ENCODE peak calls at places on chromosomes 13 and 19, in eight cellular contexts. V is transverse colon, I is A673, A is NB4, B is neural progenitor cell, R is activated B cell treated with CpG ODN at 0.5 μM for 24 hours, F is foreskin fibroblast, S is fibroblast of pulmonary artery. L is an unnamed sample.

GRCh38 chr19:48950830-48951519 is 3.7 kb upstream of the BAX start:
- DNase-seq in V (no peak), S (no peak), R (no peak), F (no peak), B (no peak), I (no peak), A (no peak), L (no peak)

GRCh38 chr13:40664100-40665060 is 2.1 kb downstream of the FOXO1 start:
- DNase-seq in R (peak), S (peak), B (peak), A (peak), I (peak), V (peak), F (peak), L (no peak)

GRCh38 chr19:16714702-16715294 is 4.8 kb upstream of the NWD1 start:
- DNase-seq in A (peak), B (peak), F (peak), S (peak), R (peak), I (peak), V (peak), L (no peak)

GRCh38 chr19:19538767-19539166 is 702 bp downstream of the CILP2 start:
- DNase-seq in A (peak), F (peak), I (no peak), B (no peak), S (no peak), V (no peak), R (no peak), L (no peak)

GRCh38 chr13:19967619-19968018 is 9.1 kb downstream of the ZMYM2 start:
- DNase-seq in A (peak), I (no peak), S (no peak), B (no peak), V (no peak), R (no peak), F (no peak), L (no peak)

GRCh38 chr13:114230117-114230516 is 4.6 kb upstream of the CDC16 start:
- DNase-seq in R (no peak), A (peak), S (no peak), B (no peak), I (no peak), V (no peak), F (peak), L (no peak)

GRCh38 chr19:49447485-49448431 is 3.9 kb downstream of the PIH1D1 start:
- DNase-seq in I (peak), A (peak), R (no peak), B (peak), V (no peak), F (peak), S (peak), L (no peak)

GRCh38 chr13:60869225-60869624 is 472.2 kb downstream of the TDRD3 start:
- DNase-seq in B (no peak), V (no peak), F (no peak), S (no peak), A (no peak), R (no peak), I (no peak), L (no peak)

GRCh38 chr19:4754248-4754647 is 30.6 kb upstream of the DPP9 start:
- DNase-seq in B (no peak), S (peak), A (peak), V (no peak), R (no peak), I (no peak), F (peak), L (peak)

GRCh38 chr19:3609779-3610719 is 3.4 kb upstream of the TBXA2R start:
- DNase-seq in S (no peak), B (no peak), R (no peak), V (no peak), I (peak), F (no peak), A (peak), L (no peak)

GRCh38 chr19:50333737-50334617 is 4.8 kb upstream of the KCNC3 start:
- DNase-seq in A (no peak), I (no peak), B (peak), F (peak), R (peak), V (peak), S (peak), L (no peak)

GRCh38 chr13:98401936-98402335 is 175.0 kb downstream of the STK24 start:
- DNase-seq in A (no peak), R (no peak), S (no peak), V (no peak), I (no peak), B (no peak), F (no peak), L (no peak)

GRCh38 chr19:8607386-8607785 is 3.1 kb downstream of the ADAMTS10 start:
- DNase-seq in A (no peak), R (no peak), F (peak), V (no peak), B (no peak), S (peak), I (no peak), L (no peak)

GRCh38 chr19:6717441-6717971 is 2.9 kb downstream of the C3 start:
- DNase-seq in A (no peak), B (no peak), R (no peak), V (no peak), F (no peak), S (peak), I (no peak), L (no peak)

GRCh38 chr19:7292352-7292949 is 1.8 kb downstream of the INSR start:
- DNase-seq in F (no peak), A (peak), S (no peak), B (no peak), R (no peak), V (no peak), I (no peak), L (no peak)

GRCh38 chr19:18634612-18635290 is 2.1 kb upstream of the KLHL26 start:
- DNase-seq in R (no peak), V (peak), F (peak), A (no peak), B (no peak), I (no peak), S (no peak), L (no peak)

GRCh38 chr19:32688315-32688714 is 3.3 kb upstream of the NUDT19 start:
- DNase-seq in I (no peak), A (peak), S (no peak), B (no peak), F (no peak), R (no peak), V (peak), L (no peak)

DNA sequence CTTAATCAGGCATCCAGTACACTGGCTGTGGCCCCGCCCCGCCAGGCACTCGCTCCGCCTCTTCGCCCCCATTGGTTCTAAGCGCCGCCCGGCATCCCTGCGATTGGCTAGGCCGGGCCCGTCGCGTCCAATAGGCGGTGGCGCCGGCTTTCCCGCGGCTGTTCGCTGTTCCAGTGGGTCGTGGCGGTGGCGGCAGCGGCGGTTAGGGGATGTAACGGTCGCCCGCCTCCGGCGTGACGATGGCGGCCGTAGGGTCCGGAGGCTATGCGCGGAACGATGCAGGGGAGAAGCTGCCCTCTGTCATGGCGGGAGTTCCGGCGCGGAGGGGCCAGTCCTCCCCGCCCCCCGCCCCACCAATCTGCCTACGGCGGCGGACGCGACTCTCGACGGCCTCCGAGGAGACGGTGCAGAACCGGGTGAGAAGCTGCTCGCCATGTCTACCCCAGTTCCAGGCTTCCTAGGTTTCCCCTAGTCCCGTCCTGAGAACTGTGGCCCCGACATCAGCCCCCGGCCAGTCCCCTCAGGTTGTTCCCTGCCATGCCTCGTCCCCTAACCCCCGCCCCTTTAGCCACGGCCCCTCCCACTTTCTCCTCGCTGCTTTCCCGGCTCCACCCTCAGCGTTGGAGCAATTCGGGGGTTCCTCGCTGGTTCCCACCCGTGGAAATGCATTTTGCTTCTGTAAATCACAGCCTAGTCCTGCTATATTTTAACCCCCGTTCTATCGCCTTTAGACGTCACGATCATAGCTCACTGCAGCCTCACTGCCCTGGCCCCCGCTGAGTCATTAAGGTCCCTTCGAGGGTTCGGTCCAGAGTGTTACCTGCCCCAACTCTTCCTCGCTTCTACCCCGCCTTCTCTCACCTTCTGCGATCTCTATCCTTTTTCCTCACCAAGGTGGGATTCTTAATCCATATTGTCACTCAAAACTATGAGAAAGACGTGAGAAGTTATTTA is at the start of gene WDR62:
- DNase-seq in B (peak), I (peak), F (peak), S (no peak), R (peak), A (peak), V (peak), L (no peak)
- TF ChIP-seq CTCF in B (no peak), I (peak), F (no peak), S (no peak), R (no peak), A (no peak), V (no peak), L (no peak)

DNA sequence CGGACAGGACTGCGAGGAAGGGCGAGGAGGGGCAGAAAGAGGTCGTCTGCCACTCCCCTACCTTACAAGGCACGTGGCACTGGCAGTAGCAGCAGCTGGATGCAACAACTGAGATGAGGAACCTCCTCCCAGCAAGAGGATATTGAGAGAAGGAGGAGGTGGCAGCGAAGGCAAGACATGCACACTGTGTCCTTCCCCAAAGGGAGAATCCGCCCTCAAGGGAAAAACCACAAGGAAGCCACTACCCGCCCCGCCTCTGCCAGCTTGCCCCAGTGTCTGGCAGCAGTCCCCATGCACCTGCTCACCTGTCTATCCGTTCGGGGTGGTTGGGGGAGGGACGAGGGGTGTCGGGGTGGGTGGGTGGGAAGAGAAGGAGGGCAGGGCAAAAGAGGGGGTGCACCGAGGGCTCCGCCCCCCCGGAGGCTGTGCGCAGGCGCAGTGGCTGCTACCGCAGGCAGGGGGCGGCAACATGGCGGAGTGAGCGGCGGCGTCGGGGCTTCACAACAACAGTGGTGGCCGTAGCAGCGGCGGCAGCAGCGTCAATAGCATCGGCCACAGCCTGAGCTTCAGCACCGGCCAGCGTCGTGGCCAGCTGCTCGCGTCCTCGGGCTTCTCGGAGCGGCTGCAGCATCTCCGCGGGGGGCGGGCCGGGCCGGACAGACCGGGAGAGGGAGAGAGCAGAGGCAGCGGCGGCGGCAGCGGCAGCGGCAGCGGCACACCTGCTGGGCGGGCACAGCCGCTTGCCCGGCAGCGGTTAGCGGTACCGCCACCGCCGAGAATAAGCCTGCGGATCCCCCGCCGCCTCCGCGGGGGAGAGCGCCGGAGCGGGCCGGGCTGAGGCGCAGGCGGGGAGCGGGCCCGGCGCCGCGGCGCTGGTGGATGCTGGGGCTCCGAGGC is at the start of gene NBEA:
- DNase-seq in B (peak), F (peak), R (peak), S (peak), I (peak), A (peak), V (peak), L (peak)
- TF ChIP-seq CTCF in B (peak), F (no peak), R (no peak), S (no peak), I (no peak), A (no peak), V (peak), L (peak)

DNA sequence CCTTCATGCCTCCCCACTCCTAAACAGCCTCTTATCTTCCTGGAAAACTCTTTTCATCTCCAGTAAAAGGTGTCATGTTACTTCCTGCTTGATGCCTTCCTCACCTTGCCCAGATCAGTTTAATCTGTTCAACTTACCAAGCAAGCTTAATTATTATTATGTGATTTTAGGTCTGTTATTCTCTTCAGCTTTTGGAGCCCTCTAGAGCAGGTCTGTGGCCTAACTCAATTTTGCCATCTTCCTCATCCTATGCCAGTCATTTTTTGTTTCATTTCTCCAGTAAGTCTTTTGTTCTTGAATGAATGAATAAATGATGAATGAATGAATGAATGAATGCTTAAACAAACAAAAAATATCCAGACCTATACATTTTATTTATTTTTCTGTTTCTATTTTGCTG is 528.3 kb downstream of the DCT start:
- DNase-seq in B (no peak), V (no peak), F (peak), S (peak), A (no peak), R (no peak), I (peak), L (no peak)
- TF ChIP-seq CTCF in B (no peak), V (no peak), F (peak), S (peak), A (no peak), R (no peak), I (peak), L (peak)

GRCh38 chr13:52356327-52356726 is 49.6 kb downstream of the THSD1 start:
- DNase-seq in R (no peak), I (no peak), B (no peak), V (no peak), A (no peak), F (peak), S (peak), L (no peak)

GRCh38 chr13:52359534-52359933 is 46.4 kb downstream of the THSD1 start:
- DNase-seq in S (peak), A (no peak), B (no peak), F (peak), V (no peak), I (no peak), R (no peak), L (no peak)

GRCh38 chr13:52361225-52361624 is 44.7 kb downstream of the THSD1 start:
- DNase-seq in I (no peak), S (no peak), R (no peak), V (no peak), B (no peak), F (no peak), A (no peak), L (no peak)
- TF ChIP-seq CTCF in I (no peak), S (no peak), R (no peak), V (no peak), B (no peak), F (no peak), A (no peak), L (no peak)

GRCh38 chr13:70098669-70099068 is 9.0 kb upstream of the ATXN8OS start:
- DNase-seq in R (no peak), V (no peak), I (peak), F (no peak), B (no peak), S (peak), A (peak), L (no peak)
- TF ChIP-seq CTCF in R (no peak), V (peak), I (peak), F (no peak), B (peak), S (peak), A (peak), L (no peak)

GRCh38 chr19:799076-799881 is 2.0 kb downstream of the PTBP1 start:
- DNase-seq in I (peak), V (peak), A (peak), R (no peak), S (peak), B (peak), F (peak), L (no peak)
- TF ChIP-seq CTCF in I (peak), V (no peak), A (no peak), R (no peak), S (peak), B (no peak), F (peak), L (peak)

DNA sequence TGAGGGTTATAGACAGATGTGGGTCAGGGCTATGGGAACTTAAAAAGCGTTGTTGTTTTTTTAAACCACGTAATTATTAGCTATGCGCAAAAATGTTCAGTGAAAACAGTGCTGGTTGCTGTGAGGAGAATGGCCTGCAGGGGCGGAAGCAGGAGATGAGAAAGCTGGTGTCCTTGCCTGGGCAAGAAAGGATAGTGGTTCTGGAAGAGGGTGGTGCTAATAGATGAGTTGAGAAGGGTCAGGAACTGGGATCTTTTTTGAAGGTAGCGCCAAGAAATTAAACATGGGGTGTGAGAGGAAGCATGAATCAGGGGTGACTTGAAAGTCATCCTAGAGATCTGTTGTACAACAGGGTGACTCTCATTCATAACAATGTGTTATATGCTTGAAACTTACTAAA is 4.8 kb upstream of the SMG9 start:
- DNase-seq in R (no peak), A (no peak), I (peak), F (peak), S (no peak), B (no peak), V (no peak), L (no peak)
- TF ChIP-seq CTCF in R (no peak), A (no peak), I (peak), F (peak), S (peak), B (peak), V (no peak), L (peak)

DNA sequence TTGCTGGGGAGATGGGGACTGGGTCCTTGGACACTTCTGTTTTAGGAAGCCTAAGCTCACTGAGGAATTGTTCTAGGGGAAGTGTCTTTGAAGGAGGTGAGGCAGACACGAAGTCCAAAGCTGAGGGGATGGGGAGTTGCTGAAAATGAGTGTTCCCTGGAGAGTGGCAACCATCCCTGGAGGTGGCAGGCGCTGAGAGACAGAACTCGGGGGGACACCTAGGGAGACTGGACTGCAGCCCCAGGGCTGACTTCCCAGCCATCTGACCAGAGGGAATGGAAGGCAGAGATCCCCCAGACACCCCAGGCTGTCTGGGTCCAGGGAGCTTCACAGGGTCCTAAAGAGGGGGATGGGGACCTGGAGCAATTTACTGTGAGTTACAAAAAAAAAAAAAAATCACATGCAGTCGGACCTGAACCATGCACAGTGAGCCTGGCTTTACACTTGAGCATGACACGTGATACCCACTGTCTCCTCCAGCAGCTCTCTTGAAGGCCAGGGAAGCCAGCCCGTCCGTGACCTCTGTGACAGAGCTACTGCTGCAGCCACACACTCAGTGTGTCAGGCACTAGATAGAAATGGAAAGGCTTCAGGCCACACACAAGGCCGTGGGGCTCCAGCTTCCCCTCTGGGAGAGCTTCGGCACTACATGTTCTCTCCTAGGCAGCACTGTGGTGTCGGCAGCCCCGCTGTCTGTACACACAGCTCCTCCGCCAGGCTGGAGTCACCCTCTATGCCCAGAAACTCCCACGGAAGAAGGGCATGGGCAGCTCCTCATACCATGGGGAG is 77.1 kb upstream of the KCTD15 start:
- DNase-seq in B (no peak), A (no peak), V (no peak), I (no peak), S (no peak), R (no peak), F (no peak), L (no peak)
- TF ChIP-seq CTCF in B (no peak), A (no peak), V (no peak), I (no peak), S (no peak), R (no peak), F (no peak), L (no peak)

DNA sequence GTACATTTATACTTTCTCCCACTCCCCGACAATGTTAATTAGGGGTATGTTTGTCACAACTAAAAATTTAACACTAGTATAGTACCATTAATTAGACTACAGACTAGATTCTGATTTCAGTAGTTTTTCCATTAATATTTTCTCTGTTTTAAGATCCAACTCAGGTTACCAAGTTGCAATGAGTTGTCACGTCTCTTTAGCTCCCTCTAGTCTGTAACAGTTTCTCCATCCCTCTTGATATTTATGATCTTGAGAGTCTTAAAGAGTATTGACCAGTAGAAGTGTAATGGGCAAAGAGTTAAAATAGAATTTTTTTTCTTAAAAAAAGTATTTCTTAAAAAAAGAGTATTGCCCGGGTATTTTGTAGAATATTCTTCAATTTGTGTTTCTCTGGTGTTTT is 598.1 kb downstream of the TBC1D4 start:
- DNase-seq in S (no peak), R (no peak), A (peak), V (no peak), F (no peak), B (no peak), I (no peak), L (no peak)
- TF ChIP-seq CTCF in S (peak), R (no peak), A (no peak), V (no peak), F (no peak), B (peak), I (peak), L (peak)

GRCh38 chr13:111076156-111077013 is 38.7 kb upstream of the ARHGEF7 start:
- DNase-seq in F (no peak), V (no peak), S (no peak), I (no peak), A (no peak), R (no peak), B (no peak), L (no peak)
- TF ChIP-seq CTCF in F (no peak), V (no peak), S (no peak), I (no peak), A (no peak), R (no peak), B (peak), L (no peak)

L was measured in AG09319.